ENCODE peak calls at places on chromosomes 5 and 9, in six cellular contexts. A is H4; S is activated T-helper 9 cell treated with anti-CD3 and anti-CD28 coated beads, Interleukin-2, amount 50 U/mL, for 16 hours; T is activated CD4-positive, alpha-beta T cell treated with anti-CD3 and anti-CD28 coated beads, Interleukin-2, amount 50 U/mL, for 48 hours; M is T-cell; D is iris pigment epithelial cell. V is an unnamed sample.

GRCh38 chr9:97744710-97745708 is 47.9 kb upstream of the XPA start:
- DNase-seq in A (no peak), T (no peak), M (no peak), S (no peak), D (peak), V (no peak)

GRCh38 chr5:40184-40583 is 51.8 kb upstream of the PLEKHG4B start:
- DNase-seq in T (no peak), A (no peak), M (no peak), D (no peak), S (no peak), V (no peak)

GRCh38 chr5:149636861-149637246 is 55.6 kb downstream of the ARHGEF37 start:
- DNase-seq in S (peak), T (peak), A (peak), D (peak), M (no peak), V (peak)

GRCh38 chr5:56354836-56355235 is 121.7 kb upstream of the ANKRD55 start:
- DNase-seq in S (no peak), M (no peak), T (no peak), D (no peak), A (no peak), V (no peak)

GRCh38 chr9:37370968-37371563 is 51.4 kb upstream of the GRHPR start:
- DNase-seq in S (no peak), D (no peak), M (no peak), A (no peak), T (no peak), V (no peak)

GRCh38 chr9:93574900-93575705 is 1.3 kb upstream of the PHF2 start:
- DNase-seq in A (no peak), T (no peak), D (no peak), S (no peak), M (peak), V (no peak)

GRCh38 chr5:108924457-108924961 is 176.8 kb downstream of the FER start:
- DNase-seq in T (no peak), S (no peak), A (peak), M (no peak), D (no peak), V (no peak)

GRCh38 chr9:20898885-20899554 is 132.4 kb downstream of the HACD4 start:
- DNase-seq in M (no peak), T (peak), A (no peak), S (no peak), D (peak), V (no peak)

GRCh38 chr5:41835625-41836024 is 34.6 kb downstream of the OXCT1 start:
- DNase-seq in S (no peak), A (peak), M (no peak), D (peak), T (no peak), V (no peak)

GRCh38 chr5:173329370-173330150 is 1.3 kb upstream of the STC2 start:
- DNase-seq in M (no peak), S (no peak), D (no peak), T (peak), A (no peak), V (peak)

GRCh38 chr9:107890921-107891465 is 401.4 kb upstream of the KLF4 start:
- DNase-seq in T (no peak), D (no peak), S (no peak), M (no peak), A (no peak), V (no peak)

GRCh38 chr5:177431317-177432142 is 5.1 kb downstream of the GRK6 start:
- DNase-seq in D (no peak), M (peak), A (no peak), S (peak), T (peak), V (peak)

GRCh38 chr5:102911973-102912372 is 156.9 kb downstream of the PAM start:
- DNase-seq in A (peak), M (no peak), S (no peak), T (no peak), D (peak), V (no peak)

GRCh38 chr5:36422957-36423356 is 121.3 kb upstream of the RANBP3L start:
- DNase-seq in S (no peak), A (peak), M (no peak), D (peak), T (no peak), V (no peak)

GRCh38 chr5:31106742-31107546 is 86.5 kb upstream of the CDH6 start:
- DNase-seq in A (peak), D (peak), M (no peak), T (no peak), S (no peak), V (no peak)

GRCh38 chr5:132837868-132838267 is 7.4 kb upstream of the SHROOM1 start:
- DNase-seq in T (no peak), D (no peak), M (no peak), S (no peak), A (no peak), V (no peak)

GRCh38 chr9:95778957-95779356 is 96.5 kb upstream of the ERCC6L2 start:
- DNase-seq in S (no peak), D (peak), A (peak), T (no peak), M (no peak), V (no peak)

V was measured in stimulated activated effector memory CD8-positive, alpha-beta T cell treated with anti-CD3 and anti-CD28 coated beads, Interleukin-12 subunit alpha, Interleukin-12 subunit beta, amount 100 ng/mL, for 72 hours.